ENCODE peak calls at places on chromosome 3, in five cellular contexts. O, E, W, S and Y are unnamed samples.

GRCh38 chr3:12235691-12236090 is 53.2 kb upstream of the PPARG start:
- DNase-seq in O (no peak), E (no peak), S (no peak), W (no peak), Y (no peak)

GRCh38 chr3:98655666-98656065 is 62.3 kb upstream of the CPOX start:
- DNase-seq in S (no peak), W (no peak), O (no peak), E (no peak), Y (no peak)

GRCh38 chr3:23319913-23320312 is 116.8 kb downstream of the UBE2E2 start:
- DNase-seq in E (no peak), W (no peak), O (no peak), S (no peak), Y (no peak)

GRCh38 chr3:170751894-170752283 is 118.1 kb downstream of the RPL22L1 start:
- DNase-seq in O (no peak), W (no peak), E (no peak), S (no peak), Y (no peak)

GRCh38 chr3:105744202-105744601 is 124.6 kb downstream of the CBLB start:
- DNase-seq in W (no peak), E (no peak), S (no peak), O (no peak), Y (no peak)

GRCh38 chr3:33128706-33129105 is 14.9 kb downstream of the CRTAP start:
- DNase-seq in S (no peak), O (no peak), E (no peak), W (no peak), Y (peak)

GRCh38 chr3:97981886-97982285 is 9.7 kb upstream of the RIOX2 start:
- DNase-seq in S (no peak), E (no peak), O (peak), W (no peak), Y (no peak)

GRCh38 chr3:89287902-89288520 is 180.6 kb downstream of the EPHA3 start:
- DNase-seq in S (no peak), W (no peak), O (no peak), E (no peak), Y (no peak)

GRCh38 chr3:186930143-186930638 is at the start of gene ST6GAL1:
- DNase-seq in O (peak), E (no peak), S (peak), W (no peak), Y (peak)

GRCh38 chr3:102006812-102007485 is 157.6 kb downstream of the NFKBIZ start:
- DNase-seq in E (peak), W (peak), O (no peak), S (no peak), Y (no peak)

GRCh38 chr3:138862531-138862923 is 27.8 kb upstream of the PIK3CB start:
- DNase-seq in S (no peak), E (no peak), O (no peak), W (no peak), Y (no peak)

GRCh38 chr3:180322829-180323228 is 279.1 kb upstream of the TTC14 start:
- DNase-seq in W (no peak), E (no peak), O (no peak), S (no peak), Y (no peak)

GRCh38 chr3:185503467-185503975 is 4.7 kb upstream of the TMEM41A start:
- DNase-seq in S (no peak), W (no peak), O (no peak), E (no peak), Y (no peak)

GRCh38 chr3:144182501-144182900 is 210.9 kb downstream of the DIPK2A start:
- DNase-seq in O (no peak), S (no peak), E (no peak), W (no peak), Y (no peak)

GRCh38 chr3:127342735-127343134 is 54.9 kb upstream of the PRR20G start:
- DNase-seq in E (no peak), O (no peak), W (no peak), S (no peak), Y (no peak)

GRCh38 chr3:155065537-155065936 is 14.6 kb upstream of the MME start:
- DNase-seq in W (no peak), S (no peak), E (no peak), O (no peak), Y (no peak)

GRCh38 chr3:4904801-4905695 is 74.2 kb upstream of the BHLHE40 start:
- DNase-seq in O (no peak), S (no peak), W (no peak), E (no peak), Y (no peak)

GRCh38 chr3:52277071-52277964 is 1.1 kb downstream of the WDR82 start:
- DNase-seq in O (no peak), W (no peak), S (peak), E (peak), Y (peak)

GRCh38 chr3:149152420-149152819 is 23.0 kb downstream of the HPS3 start:
- DNase-seq in S (no peak), E (no peak), O (no peak), W (no peak), Y (no peak)

GRCh38 chr3:71163216-71163918 is 420.2 kb downstream of the FOXP1 start:
- DNase-seq in W (no peak), S (no peak), E (no peak), O (no peak), Y (no peak)

GRCh38 chr3:7710284-7710683 is 791.3 kb upstream of the LMCD1 start:
- DNase-seq in W (no peak), S (no peak), E (no peak), O (no peak), Y (no peak)

GRCh38 chr3:169581633-169582032 is 81.9 kb downstream of the MECOM start:
- DNase-seq in S (no peak), O (no peak), E (no peak), W (no peak), Y (no peak)

GRCh38 chr3:74426571-74426970 is 187.9 kb downstream of the CNTN3 start:
- DNase-seq in S (no peak), E (no peak), W (no peak), O (no peak), Y (no peak)

GRCh38 chr3:162770556-162770955 is 1273.9 kb downstream of the OTOL1 start:
- DNase-seq in W (no peak), S (no peak), E (no peak), O (no peak), Y (no peak)

GRCh38 chr3:45988804-45989203 is 6.8 kb downstream of the FYCO1 start:
- DNase-seq in W (peak), O (peak), S (no peak), E (peak), Y (no peak)